ENCODE peak calls at places on chromosomes 12 and 14, in eight cellular contexts. One of them, this sample, is unnamed.

GRCh38 chr12:26126340-26127284 is 1.8 kb upstream of the BHLHE41 start:
- DNase-seq in AG04450: no peak
- DNase-seq in Peyer's patch: peak
- DNase-seq in CD4-positive, alpha-beta T cell: peak
- DNase-seq in progenitor cell of endocrine pancreas: peak
- DNase-seq in upper lobe of left lung: peak
- DNase-seq in heart left ventricle: peak
- DNase-seq in AG10803: peak
- DNase-seq in this sample: peak

GRCh38 chr12:46830731-46831334 is 5.0 kb upstream of the SLC38A4 start:
- DNase-seq in heart left ventricle: no peak
- DNase-seq in progenitor cell of endocrine pancreas: no peak
- DNase-seq in AG04450: no peak
- DNase-seq in Peyer's patch: no peak
- DNase-seq in upper lobe of left lung: no peak
- DNase-seq in AG10803: no peak
- DNase-seq in CD4-positive, alpha-beta T cell: no peak
- DNase-seq in this sample: peak

GRCh38 chr12:78118036-78118435 is 287.3 kb downstream of the NAV3 start:
- DNase-seq in AG04450: no peak
- DNase-seq in Peyer's patch: no peak
- DNase-seq in AG10803: peak
- DNase-seq in heart left ventricle: no peak
- DNase-seq in progenitor cell of endocrine pancreas: no peak
- DNase-seq in CD4-positive, alpha-beta T cell: no peak
- DNase-seq in upper lobe of left lung: no peak
- DNase-seq in this sample: no peak

GRCh38 chr14:59570122-59570521 is 6.5 kb downstream of the CCDC175 start:
- DNase-seq in upper lobe of left lung: no peak
- DNase-seq in Peyer's patch: no peak
- DNase-seq in heart left ventricle: no peak
- DNase-seq in CD4-positive, alpha-beta T cell: no peak
- DNase-seq in AG04450: no peak
- DNase-seq in AG10803: no peak
- DNase-seq in progenitor cell of endocrine pancreas: no peak
- DNase-seq in this sample: no peak

GRCh38 chr12:57836442-57837375 is 9.8 kb downstream of the CTDSP2 start:
- DNase-seq in Peyer's patch: peak
- DNase-seq in heart left ventricle: peak
- DNase-seq in progenitor cell of endocrine pancreas: no peak
- DNase-seq in upper lobe of left lung: peak
- DNase-seq in AG04450: peak
- DNase-seq in AG10803: peak
- DNase-seq in CD4-positive, alpha-beta T cell: no peak
- DNase-seq in this sample: no peak

GRCh38 chr12:108907861-108908302 is 28.0 kb downstream of the DAO start:
- DNase-seq in AG10803: peak
- DNase-seq in CD4-positive, alpha-beta T cell: no peak
- DNase-seq in heart left ventricle: no peak
- DNase-seq in progenitor cell of endocrine pancreas: no peak
- DNase-seq in upper lobe of left lung: peak
- DNase-seq in AG04450: no peak
- DNase-seq in Peyer's patch: no peak
- DNase-seq in this sample: no peak

GRCh38 chr14:96198430-96199133 is 6.1 kb upstream of the BDKRB2 start:
- DNase-seq in AG10803: no peak
- DNase-seq in progenitor cell of endocrine pancreas: no peak
- DNase-seq in Peyer's patch: no peak
- DNase-seq in upper lobe of left lung: peak
- DNase-seq in CD4-positive, alpha-beta T cell: no peak
- DNase-seq in heart left ventricle: no peak
- DNase-seq in AG04450: no peak
- DNase-seq in this sample: no peak

GRCh38 chr12:44154128-44154527 is 318.2 kb downstream of the TMEM117 start:
- DNase-seq in CD4-positive, alpha-beta T cell: no peak
- DNase-seq in heart left ventricle: no peak
- DNase-seq in progenitor cell of endocrine pancreas: no peak
- DNase-seq in AG04450: peak
- DNase-seq in Peyer's patch: no peak
- DNase-seq in AG10803: peak
- DNase-seq in upper lobe of left lung: no peak
- DNase-seq in this sample: no peak

GRCh38 chr12:54840293-54840692 is 14.0 kb upstream of the MUCL1 start:
- DNase-seq in CD4-positive, alpha-beta T cell: no peak
- DNase-seq in AG04450: no peak
- DNase-seq in heart left ventricle: no peak
- DNase-seq in progenitor cell of endocrine pancreas: no peak
- DNase-seq in AG10803: no peak
- DNase-seq in Peyer's patch: no peak
- DNase-seq in upper lobe of left lung: no peak
- DNase-seq in this sample: no peak

GRCh38 chr12:96445743-96446655 is 43.4 kb upstream of the CFAP54 start:
- DNase-seq in Peyer's patch: peak
- DNase-seq in AG10803: peak
- DNase-seq in heart left ventricle: peak
- DNase-seq in progenitor cell of endocrine pancreas: no peak
- DNase-seq in upper lobe of left lung: no peak
- DNase-seq in AG04450: peak
- DNase-seq in CD4-positive, alpha-beta T cell: peak
- DNase-seq in this sample: no peak

GRCh38 chr12:91111366-91112321 is at the start of gene LUM:
- DNase-seq in CD4-positive, alpha-beta T cell: no peak
- DNase-seq in upper lobe of left lung: peak
- DNase-seq in AG04450: no peak
- DNase-seq in heart left ventricle: peak
- DNase-seq in AG10803: peak
- DNase-seq in progenitor cell of endocrine pancreas: no peak
- DNase-seq in Peyer's patch: peak
- DNase-seq in this sample: no peak

GRCh38 chr12:124388038-124388676 is 93.3 kb downstream of the RFLNA start:
- DNase-seq in Peyer's patch: no peak
- DNase-seq in heart left ventricle: no peak
- DNase-seq in AG04450: no peak
- DNase-seq in progenitor cell of endocrine pancreas: no peak
- DNase-seq in CD4-positive, alpha-beta T cell: no peak
- DNase-seq in upper lobe of left lung: no peak
- DNase-seq in AG10803: no peak
- DNase-seq in this sample: no peak

GRCh38 chr12:77339610-77340009 is 274.2 kb upstream of the E2F7 start:
- DNase-seq in AG10803: peak
- DNase-seq in CD4-positive, alpha-beta T cell: no peak
- DNase-seq in AG04450: no peak
- DNase-seq in Peyer's patch: no peak
- DNase-seq in upper lobe of left lung: no peak
- DNase-seq in heart left ventricle: no peak
- DNase-seq in progenitor cell of endocrine pancreas: no peak
- DNase-seq in this sample: no peak

GRCh38 chr12:27179399-27180214 is 64.5 kb upstream of the STK38L start:
- DNase-seq in AG04450: peak
- DNase-seq in heart left ventricle: no peak
- DNase-seq in progenitor cell of endocrine pancreas: no peak
- DNase-seq in AG10803: peak
- DNase-seq in Peyer's patch: no peak
- DNase-seq in upper lobe of left lung: peak
- DNase-seq in CD4-positive, alpha-beta T cell: no peak
- DNase-seq in this sample: no peak
- TF ChIP-seq CTCF in AG04450: no peak
- TF ChIP-seq CTCF in heart left ventricle: no peak
- TF ChIP-seq CTCF in progenitor cell of endocrine pancreas: no peak
- TF ChIP-seq CTCF in AG10803: no peak
- TF ChIP-seq CTCF in Peyer's patch: no peak
- TF ChIP-seq CTCF in upper lobe of left lung: no peak
- TF ChIP-seq CTCF in CD4-positive, alpha-beta T cell: no peak
- TF ChIP-seq CTCF in this sample: no peak

GRCh38 chr12:100138048-100138907 is 4.4 kb downstream of the BLTP3B start:
- DNase-seq in progenitor cell of endocrine pancreas: no peak
- DNase-seq in upper lobe of left lung: no peak
- DNase-seq in heart left ventricle: no peak
- DNase-seq in CD4-positive, alpha-beta T cell: no peak
- DNase-seq in AG10803: peak
- DNase-seq in AG04450: no peak
- DNase-seq in Peyer's patch: no peak
- DNase-seq in this sample: no peak
- TF ChIP-seq CTCF in progenitor cell of endocrine pancreas: peak
- TF ChIP-seq CTCF in upper lobe of left lung: no peak
- TF ChIP-seq CTCF in heart left ventricle: peak
- TF ChIP-seq CTCF in CD4-positive, alpha-beta T cell: peak
- TF ChIP-seq CTCF in AG10803: peak
- TF ChIP-seq CTCF in AG04450: peak
- TF ChIP-seq CTCF in Peyer's patch: peak
- TF ChIP-seq CTCF in this sample: no peak

DNA sequence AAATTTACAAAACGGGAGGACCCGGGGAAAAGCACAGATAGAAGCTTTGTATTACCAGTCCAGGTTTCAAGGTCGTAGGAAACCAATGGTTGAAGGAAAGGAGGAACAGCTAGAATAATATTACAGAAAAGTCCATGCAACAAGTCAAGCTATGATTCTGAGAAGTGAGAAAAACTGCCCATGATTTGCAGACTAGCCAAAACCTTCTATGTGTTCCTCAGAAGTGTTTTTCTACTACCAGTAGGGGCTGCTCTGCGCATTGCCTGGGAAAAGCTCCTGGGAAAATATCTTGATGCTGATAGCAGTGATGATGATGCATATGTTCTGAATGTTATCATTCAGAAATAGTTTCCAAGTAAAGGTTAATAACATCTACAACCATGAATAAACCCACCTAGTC is 2.2 kb downstream of the PDZRN4 start:
- DNase-seq in AG04450: no peak
- DNase-seq in heart left ventricle: no peak
- DNase-seq in AG10803: no peak
- DNase-seq in Peyer's patch: no peak
- DNase-seq in progenitor cell of endocrine pancreas: no peak
- DNase-seq in CD4-positive, alpha-beta T cell: no peak
- DNase-seq in upper lobe of left lung: no peak
- DNase-seq in this sample: no peak
- TF ChIP-seq CTCF in AG04450: peak
- TF ChIP-seq CTCF in heart left ventricle: no peak
- TF ChIP-seq CTCF in AG10803: no peak
- TF ChIP-seq CTCF in Peyer's patch: no peak
- TF ChIP-seq CTCF in progenitor cell of endocrine pancreas: peak
- TF ChIP-seq CTCF in CD4-positive, alpha-beta T cell: no peak
- TF ChIP-seq CTCF in upper lobe of left lung: no peak
- TF ChIP-seq CTCF in this sample: peak

DNA sequence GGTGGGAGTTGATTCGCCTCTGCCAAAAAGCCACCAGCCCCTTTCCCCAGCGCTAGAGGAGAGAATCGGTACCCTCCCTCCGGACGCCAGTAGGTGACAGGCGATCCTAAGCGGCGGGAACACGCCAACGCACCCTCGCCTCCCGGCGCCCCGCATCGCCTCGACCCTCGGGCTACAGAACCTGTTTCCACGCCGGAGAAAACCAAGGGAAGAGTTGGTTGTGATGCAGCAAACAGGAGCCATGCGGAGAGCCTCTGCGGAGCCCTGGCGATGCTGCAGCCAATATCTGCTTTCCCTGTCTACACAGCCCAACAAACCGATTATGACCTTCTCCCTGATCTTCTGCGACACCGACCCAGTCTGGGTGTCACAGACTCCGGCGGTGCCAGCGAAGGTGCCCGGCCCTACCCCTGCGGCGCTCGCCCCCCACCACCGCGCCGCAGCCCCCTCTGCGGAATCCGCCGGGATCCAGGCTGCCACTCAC is 523 bp downstream of the PRICKLE1 start:
- DNase-seq in AG10803: no peak
- DNase-seq in CD4-positive, alpha-beta T cell: no peak
- DNase-seq in heart left ventricle: peak
- DNase-seq in AG04450: no peak
- DNase-seq in Peyer's patch: no peak
- DNase-seq in progenitor cell of endocrine pancreas: peak
- DNase-seq in upper lobe of left lung: peak
- DNase-seq in this sample: peak
- TF ChIP-seq CTCF in AG10803: peak
- TF ChIP-seq CTCF in CD4-positive, alpha-beta T cell: no peak
- TF ChIP-seq CTCF in heart left ventricle: peak
- TF ChIP-seq CTCF in AG04450: peak
- TF ChIP-seq CTCF in Peyer's patch: peak
- TF ChIP-seq CTCF in progenitor cell of endocrine pancreas: peak
- TF ChIP-seq CTCF in upper lobe of left lung: peak
- TF ChIP-seq CTCF in this sample: peak

GRCh38 chr12:4567073-4567881 is 5.3 kb downstream of the DYRK4 start:
- DNase-seq in AG10803: no peak
- DNase-seq in heart left ventricle: no peak
- DNase-seq in AG04450: no peak
- DNase-seq in progenitor cell of endocrine pancreas: no peak
- DNase-seq in CD4-positive, alpha-beta T cell: no peak
- DNase-seq in Peyer's patch: peak
- DNase-seq in upper lobe of left lung: no peak
- DNase-seq in this sample: no peak

GRCh38 chr12:4563336-4563735 is 1.3 kb downstream of the DYRK4 start:
- DNase-seq in AG10803: no peak
- DNase-seq in Peyer's patch: no peak
- DNase-seq in CD4-positive, alpha-beta T cell: no peak
- DNase-seq in upper lobe of left lung: no peak
- DNase-seq in heart left ventricle: no peak
- DNase-seq in AG04450: no peak
- DNase-seq in progenitor cell of endocrine pancreas: no peak
- DNase-seq in this sample: no peak

GRCh38 chr12:4566474-4566873 is 4.5 kb downstream of the DYRK4 start:
- DNase-seq in CD4-positive, alpha-beta T cell: no peak
- DNase-seq in heart left ventricle: no peak
- DNase-seq in Peyer's patch: no peak
- DNase-seq in progenitor cell of endocrine pancreas: no peak
- DNase-seq in AG10803: no peak
- DNase-seq in AG04450: no peak
- DNase-seq in upper lobe of left lung: no peak
- DNase-seq in this sample: no peak

GRCh38 chr12:4564819-4565218 is 2.8 kb downstream of the DYRK4 start:
- DNase-seq in Peyer's patch: no peak
- DNase-seq in heart left ventricle: no peak
- DNase-seq in AG04450: no peak
- DNase-seq in CD4-positive, alpha-beta T cell: no peak
- DNase-seq in AG10803: no peak
- DNase-seq in progenitor cell of endocrine pancreas: no peak
- DNase-seq in upper lobe of left lung: no peak
- DNase-seq in this sample: no peak

GRCh38 chr12:4562034-4562657 is at the start of gene DYRK4:
- DNase-seq in progenitor cell of endocrine pancreas: peak
- DNase-seq in CD4-positive, alpha-beta T cell: no peak
- DNase-seq in heart left ventricle: peak
- DNase-seq in AG10803: peak
- DNase-seq in AG04450: peak
- DNase-seq in Peyer's patch: no peak
- DNase-seq in upper lobe of left lung: peak
- DNase-seq in this sample: peak
- TF ChIP-seq CTCF in progenitor cell of endocrine pancreas: no peak
- TF ChIP-seq CTCF in CD4-positive, alpha-beta T cell: no peak
- TF ChIP-seq CTCF in heart left ventricle: no peak
- TF ChIP-seq CTCF in AG10803: no peak
- TF ChIP-seq CTCF in AG04450: no peak
- TF ChIP-seq CTCF in Peyer's patch: no peak
- TF ChIP-seq CTCF in upper lobe of left lung: no peak
- TF ChIP-seq CTCF in this sample: no peak